ENCODE peak calls at places on chromosomes 4 and X, in nine cellular contexts. I is astrocyte of the spinal cord, H is DND-41, G is fibroblast of pulmonary artery, B is cardiac fibroblast, T is IMR-90, U is BE2C, D is brain microvascular endothelial cell, K is upper lobe of right lung. F is an unnamed sample.
A peak's percentile ranks its signal among the peaks of the same experiment; 100 is the strongest.

GRCh38 chr4:112726041-112726440 is 89.1 kb downstream of the LARP7 start:
- DNase-seq in I (no peak), H (no peak), G (no peak), B (no peak), T (no peak), U (no peak), D (no peak), K (no peak), F (no peak)

GRCh38 chr4:109408711-109409110 is 24.9 kb upstream of the SEC24B start:
- DNase-seq in I (no peak), H (no peak), G (no peak), B (no peak), T (no peak), U (no peak), D (no peak), K (no peak), F (peak; percentile 18)

GRCh38 chr4:130044788-130045531 is 949.0 kb downstream of the C4orf33 start:
- DNase-seq in I (no peak), H (no peak), G (no peak), B (no peak), T (no peak), U (no peak), D (no peak), K (no peak), F (no peak)

GRCh38 chr4:16169491-16169890 is 56.8 kb downstream of the TAPT1 start:
- DNase-seq in I (no peak), H (no peak), G (no peak), B (no peak), T (no peak), U (no peak), D (no peak), K (no peak), F (no peak)

GRCh38 chrX:41538707-41539106 is 91.6 kb downstream of the NYX start:
- DNase-seq in I (no peak), H (no peak), G (no peak), B (no peak), T (no peak), U (no peak), D (no peak), K (no peak), F (no peak)

GRCh38 chrX:112677167-112677566 is 2.6 kb downstream of the LHFPL1 start:
- DNase-seq in I (no peak), H (no peak), G (peak; percentile 78), B (peak; percentile 59), T (peak; percentile 36), U (no peak), D (no peak), K (no peak), F (no peak)

GRCh38 chr4:25949166-25949748 is 35.2 kb downstream of the SMIM20 start:
- DNase-seq in I (no peak), H (no peak), G (no peak), B (no peak), T (no peak), U (no peak), D (no peak), K (no peak), F (no peak)

GRCh38 chrX:11148401-11148800 is 37.3 kb downstream of the HCCS start:
- DNase-seq in I (no peak), H (no peak), G (no peak), B (no peak), T (no peak), U (no peak), D (no peak), K (no peak), F (no peak)

GRCh38 chr4:38319456-38320348 is 344.3 kb upstream of the KLF3 start:
- DNase-seq in I (peak; percentile 91), H (peak; percentile 75), G (peak; percentile 96), B (peak; percentile 98), T (peak; percentile 82), U (peak; percentile 90), D (peak; percentile 85), K (peak; percentile 96), F (peak; percentile 94)

GRCh38 chr4:85398276-85398675 is 76.7 kb upstream of the ARHGAP24 start:
- DNase-seq in I (peak; percentile 28), H (no peak), G (peak; percentile 73), B (peak; percentile 80), T (no peak), U (no peak), D (peak; percentile 20), K (no peak), F (no peak)

GRCh38 chr4:5804656-5805055 is 88.2 kb downstream of the CRMP1 start:
- DNase-seq in I (no peak), H (no peak), G (no peak), B (no peak), T (no peak), U (no peak), D (no peak), K (no peak), F (no peak)
- TF ChIP-seq CTCF in I (no peak), H (peak; percentile 4), G (no peak), B (no peak), T (no peak), U (no peak), D (peak; percentile 19), K (no peak), F (no peak)

DNA sequence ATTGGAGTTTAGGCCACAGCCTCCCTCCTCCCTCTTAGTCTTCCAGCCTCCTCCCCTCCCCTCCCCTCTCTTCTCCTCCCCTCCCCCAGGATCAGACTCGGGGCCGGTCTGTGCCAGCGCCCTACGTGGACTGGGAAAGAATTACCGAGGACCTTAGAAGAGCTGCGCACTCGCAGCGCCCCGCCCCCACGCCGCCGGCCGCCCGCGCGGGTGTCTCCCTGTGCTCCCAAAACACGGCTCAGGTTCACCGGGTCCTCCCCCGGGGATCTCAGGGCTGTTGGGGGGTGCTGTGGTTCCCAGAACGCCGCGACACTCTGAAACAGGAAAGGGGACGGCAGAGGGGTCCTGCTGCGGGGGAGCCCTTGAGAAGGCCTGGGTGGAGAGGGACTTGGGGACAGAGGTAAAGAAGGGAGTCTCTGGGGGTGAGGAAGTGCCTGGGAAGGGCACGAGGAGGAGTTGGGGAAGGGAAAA is 122.2 kb upstream of the TBL1X start:
- DNase-seq in I (peak; percentile 83), H (peak; percentile 76), G (peak; percentile 89), B (peak; percentile 89), T (peak; percentile 80), U (peak; percentile 77), D (peak; percentile 69), K (peak; percentile 84), F (peak; percentile 78)
- H3K4me3 ChIP-seq in I (no peak overlapping the region), H (no peak overlapping the region), G (peak overlapping the region; percentile 17), B (no peak overlapping the region), T (no peak overlapping the region), U (peak overlapping the region; percentile 43), D (peak overlapping the region; percentile 33), K (no peak overlapping the region), F (no peak overlapping the region)

DNA sequence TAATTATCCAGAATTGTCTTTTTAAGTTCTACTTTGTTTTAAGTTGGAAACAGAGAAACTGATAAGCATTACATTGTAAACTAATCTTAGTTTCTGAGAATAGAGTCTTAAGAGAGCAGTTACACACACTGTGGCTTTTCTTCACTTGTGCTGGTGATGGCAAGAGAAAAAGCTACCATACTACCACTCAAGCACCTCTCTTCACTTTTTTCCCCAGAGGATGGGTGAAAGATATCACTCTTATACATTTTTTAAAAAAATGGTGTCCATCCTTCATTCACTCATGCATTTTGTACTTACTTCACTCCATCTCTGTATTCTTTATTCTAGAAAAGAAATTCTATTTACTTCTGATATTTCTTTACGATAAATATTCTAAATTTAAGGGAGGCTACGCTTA is 42.5 kb upstream of the GRID2 start:
- DNase-seq in I (no peak), H (no peak), G (no peak), B (no peak), T (no peak), U (no peak), D (no peak), K (no peak), F (no peak)
- TF ChIP-seq CTCF in I (no peak), H (no peak), G (no peak), B (no peak), T (no peak), U (no peak), D (no peak), K (no peak), F (no peak)

DNA sequence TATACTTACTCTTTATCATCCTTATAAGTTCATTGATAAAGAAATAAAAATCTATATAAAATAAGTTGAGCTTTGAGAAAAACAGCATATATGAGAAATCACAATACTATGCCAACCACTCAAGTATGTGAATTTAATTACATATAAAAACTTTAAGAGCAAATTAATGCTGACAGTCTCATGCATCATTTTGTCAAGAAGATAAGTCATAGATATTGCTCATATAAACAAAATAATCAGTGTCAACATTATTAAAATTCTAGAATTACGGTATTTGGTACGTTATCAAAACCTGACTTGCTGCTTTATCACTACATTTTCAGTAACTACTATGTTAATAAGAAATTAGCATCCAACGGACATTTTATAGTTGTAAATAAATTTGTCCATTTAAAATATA is 111.2 kb downstream of the FBXO8 start:
- DNase-seq in I (no peak), H (no peak), G (no peak), B (no peak), T (no peak), U (no peak), D (no peak), K (no peak), F (no peak)
- H3K4me3 ChIP-seq in I (no peak overlapping the region), H (no peak overlapping the region), G (no peak overlapping the region), B (no peak overlapping the region), T (no peak overlapping the region), U (no peak overlapping the region), D (no peak overlapping the region), K (no peak overlapping the region), F (no peak overlapping the region)

DNA sequence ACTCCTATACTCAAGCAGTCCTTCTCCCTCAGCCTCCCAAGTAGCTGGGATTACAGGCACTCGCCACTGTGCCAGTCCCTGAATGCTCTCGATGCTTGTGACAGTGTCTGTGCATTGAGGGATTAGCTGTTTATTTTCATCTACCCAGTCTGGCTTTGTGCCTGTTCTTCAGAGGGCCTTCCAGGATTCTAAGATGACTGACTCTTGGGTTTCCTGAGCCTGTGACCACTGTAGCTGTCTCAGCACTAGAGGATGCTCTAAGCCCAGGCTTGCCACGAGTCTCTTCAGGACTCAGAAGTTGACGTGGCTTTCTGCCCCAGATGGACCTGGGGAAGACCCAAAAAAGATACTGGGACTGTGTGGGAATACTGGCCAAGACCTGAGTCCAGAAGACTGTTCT is 201.4 kb downstream of the ARHGAP10 start:
- DNase-seq in I (no peak), H (no peak), G (no peak), B (peak; percentile 15), T (peak; percentile 59), U (no peak), D (no peak), K (no peak), F (no peak)
- TF ChIP-seq CTCF in I (peak; percentile 12), H (no peak), G (no peak), B (peak; percentile 6), T (peak; percentile 53), U (no peak), D (no peak), K (no peak), F (no peak)

DNA sequence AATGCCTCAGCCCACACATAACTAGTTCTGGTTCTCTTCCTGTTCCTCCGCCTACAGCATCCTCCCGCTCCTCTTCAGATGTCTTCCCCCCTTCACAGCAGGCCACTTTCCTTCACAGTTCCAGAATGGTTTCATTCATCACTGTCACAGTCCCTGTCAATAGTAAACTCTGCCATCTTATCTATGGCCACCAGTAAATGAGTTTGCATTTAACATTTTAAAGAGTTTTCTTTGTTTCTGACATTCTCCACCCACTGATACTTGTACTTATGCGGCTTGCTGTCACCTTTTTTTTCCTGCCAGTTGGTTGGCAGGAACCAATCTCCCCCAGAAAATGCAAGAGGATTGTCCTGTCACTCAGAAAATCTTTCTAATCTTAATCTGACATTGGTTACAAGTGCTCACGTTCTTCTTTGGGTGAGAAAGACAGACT is 114.1 kb downstream of the GLUD2 start:
- DNase-seq in I (no peak), H (no peak), G (peak; percentile 7), B (no peak), T (no peak), U (no peak), D (no peak), K (no peak), F (no peak)
- H3K4me3 ChIP-seq in I (no peak overlapping the region), H (no peak overlapping the region), G (no peak overlapping the region), B (no peak overlapping the region), T (no peak overlapping the region), U (no peak overlapping the region), D (no peak overlapping the region), K (no peak overlapping the region), F (no peak overlapping the region)

F was measured in foreskin fibroblast.